ENCODE peak calls at places on chromosomes 3 and 15, in seven cellular contexts. T, V, N, D, B, P and W are unnamed samples.

GRCh38 chr15:54519577-54519976 is 541.3 kb downstream of the UNC13C start:
- DNase-seq in B (no peak), T (no peak), P (no peak), N (no peak), D (no peak), V (peak), W (no peak)

GRCh38 chr15:59405079-59405478 is 32.4 kb upstream of the MYO1E start:
- DNase-seq in T (no peak), D (no peak), V (no peak), B (no peak), N (no peak), P (no peak), W (no peak)

GRCh38 chr15:84634228-84634837 is 19.8 kb downstream of the WDR73 start:
- DNase-seq in T (no peak), N (no peak), D (no peak), V (peak), B (no peak), P (no peak), W (no peak)

GRCh38 chr15:38323895-38324294 is 71.3 kb downstream of the SPRED1 start:
- DNase-seq in P (no peak), N (no peak), B (no peak), V (no peak), D (no peak), T (no peak), W (no peak)

GRCh38 chr15:74262635-74263034 is 26.5 kb downstream of the CCDC33 start:
- DNase-seq in V (no peak), D (no peak), B (no peak), T (no peak), P (no peak), N (no peak), W (no peak)

GRCh38 chr3:77871436-77871835 is 831.5 kb downstream of the ROBO2 start:
- DNase-seq in N (no peak), V (no peak), B (no peak), D (peak), T (no peak), P (no peak), W (no peak)

GRCh38 chr15:42203891-42204290 is 4.2 kb downstream of the VPS39 start:
- DNase-seq in D (no peak), B (no peak), T (no peak), N (no peak), P (no peak), V (no peak), W (no peak)

GRCh38 chr15:33581032-33581431 is 270.3 kb downstream of the RYR3 start:
- DNase-seq in D (peak), T (no peak), N (no peak), P (no peak), B (no peak), V (no peak), W (no peak)

GRCh38 chr3:137948400-137949072 is 61.4 kb upstream of the CLDN18 start:
- DNase-seq in D (no peak), V (no peak), T (no peak), B (no peak), N (no peak), P (no peak), W (no peak)

GRCh38 chr15:41020311-41020710 is 67.0 kb downstream of the CHAC1 start:
- DNase-seq in D (no peak), N (no peak), P (no peak), V (no peak), B (no peak), T (no peak), W (no peak)

GRCh38 chr3:100269410-100270217 is 8.8 kb downstream of the TBC1D23 start:
- DNase-seq in P (no peak), B (no peak), V (no peak), N (no peak), T (no peak), D (peak), W (no peak)

GRCh38 chr15:73631915-73632669 is 1.1 kb downstream of the NPTN start:
- DNase-seq in V (peak), N (no peak), D (peak), P (no peak), B (no peak), T (peak), W (peak)

GRCh38 chr15:70748281-70748747 is 15.0 kb downstream of the UACA start:
- DNase-seq in T (no peak), V (peak), D (no peak), B (no peak), N (no peak), P (no peak), W (no peak)

GRCh38 chr3:94258851-94259250 is 196.0 kb downstream of the NSUN3 start:
- DNase-seq in D (no peak), B (no peak), T (no peak), V (no peak), N (no peak), P (no peak), W (no peak)

GRCh38 chr3:197960694-197961581 is 921 bp downstream of the LMLN start:
- DNase-seq in N (peak), T (no peak), D (no peak), P (no peak), B (no peak), V (no peak), W (no peak)

GRCh38 chr3:52250122-52250521 is 4.6 kb downstream of the PPM1M start:
- DNase-seq in N (peak), T (no peak), D (no peak), V (no peak), B (no peak), P (no peak), W (no peak)

GRCh38 chr3:66582721-66583141 is 81.9 kb upstream of the LRIG1 start:
- DNase-seq in D (no peak), T (no peak), B (peak), N (peak), V (no peak), P (peak), W (peak)

GRCh38 chr15:73370151-73370550 is 1.4 kb upstream of the HCN4 start:
- DNase-seq in B (no peak), T (no peak), D (no peak), P (no peak), N (no peak), V (no peak), W (no peak)

GRCh38 chr3:57228734-57229505 is 1.4 kb downstream of the APPL1 start:
- DNase-seq in V (no peak), B (no peak), D (peak), N (no peak), T (no peak), P (no peak), W (no peak)

GRCh38 chr3:172402892-172403643 is 45.2 kb downstream of the GHSR start:
- DNase-seq in N (no peak), V (no peak), P (no peak), B (no peak), T (no peak), D (no peak), W (no peak)

GRCh38 chr15:85642693-85643058 is 152.0 kb downstream of the KLHL25 start:
- DNase-seq in N (no peak), T (no peak), B (no peak), P (no peak), D (no peak), V (peak), W (no peak)

GRCh38 chr3:165464736-165465135 is 268.6 kb upstream of the SLITRK3 start:
- DNase-seq in P (no peak), B (no peak), D (peak), N (no peak), V (no peak), T (no peak), W (no peak)

GRCh38 chr15:94387854-94388441 is 156.6 kb downstream of the MCTP2 start:
- DNase-seq in T (no peak), V (no peak), D (no peak), N (no peak), B (no peak), P (no peak), W (no peak)

GRCh38 chr3:120300971-120301370 is 15.9 kb upstream of the GPR156 start:
- DNase-seq in V (no peak), P (no peak), T (no peak), D (no peak), B (no peak), N (no peak), W (no peak)

GRCh38 chr15:63109498-63110290 is 12.0 kb upstream of the LACTB start:
- DNase-seq in P (no peak), V (no peak), D (no peak), B (no peak), N (no peak), T (no peak), W (no peak)